ENCODE peak calls at places on chromosomes 13 and 19, in seven cellular contexts. H is heart left ventricle, V is PC-3, G is IMR-90, I is astrocyte of the spinal cord, C is AG04450, Z is fibroblast of mammary gland. S is an unnamed sample.

GRCh38 chr19:19528721-19529490 is at the start of gene YJEFN3:
- DNase-seq in V (no peak), I (peak; percentile 44), H (peak; percentile 63), Z (no peak), G (peak; percentile 19), C (no peak), S (no peak)

GRCh38 chr13:23899555-23899954 is 2.3 kb upstream of the C1QTNF9B start:
- DNase-seq in V (peak; percentile 70), G (peak; percentile 74), I (peak; percentile 48), C (peak; percentile 61), H (peak; percentile 38), Z (peak; percentile 66), S (no peak)

GRCh38 chr13:99237981-99238662 is 20.1 kb downstream of the GPR18 start:
- DNase-seq in I (no peak), G (no peak), Z (no peak), V (no peak), C (no peak), H (no peak), S (no peak)

GRCh38 chr13:113879506-113880360 is 15.9 kb upstream of the GAS6 start:
- DNase-seq in C (no peak), I (no peak), G (no peak), Z (no peak), V (no peak), H (no peak), S (no peak)

GRCh38 chr19:39413269-39413902 is 917 bp downstream of the PLEKHG2 start:
- DNase-seq in V (no peak), Z (peak; percentile 65), G (peak; percentile 60), I (peak; percentile 63), H (peak; percentile 87), C (no peak), S (peak; percentile 48)

GRCh38 chr13:38369058-38369457 is 19.4 kb downstream of the UFM1 start:
- DNase-seq in I (no peak), H (no peak), Z (no peak), V (no peak), G (no peak), C (no peak), S (no peak)

GRCh38 chr13:93140912-93141311 is 85.7 kb upstream of the GPC6 start:
- DNase-seq in H (no peak), I (no peak), C (no peak), G (no peak), V (no peak), Z (no peak), S (no peak)

GRCh38 chr13:24511019-24511823 is 1.4 kb downstream of the PARP4 start:
- DNase-seq in V (peak; percentile 92), G (peak; percentile 91), H (no peak), Z (peak; percentile 86), C (peak; percentile 60), I (peak; percentile 90), S (peak; percentile 27)

GRCh38 chr19:50242586-50242985 is 39.2 kb downstream of the MYH14 start:
- DNase-seq in I (no peak), G (no peak), V (no peak), Z (peak; percentile 56), H (no peak), C (no peak), S (no peak)

GRCh38 chr19:15300533-15301194 is 31.7 kb downstream of the BRD4 start:
- DNase-seq in G (peak; percentile 88), Z (peak; percentile 86), C (peak; percentile 71), H (no peak), I (peak; percentile 80), V (no peak), S (no peak)

GRCh38 chr19:9835507-9835949 is 410 bp downstream of the PIN1 start:
- DNase-seq in Z (no peak), G (no peak), H (no peak), C (no peak), I (no peak), V (no peak), S (no peak)

GRCh38 chr13:26011996-26012688 is 39.7 kb downstream of the SHISA2 start:
- DNase-seq in Z (no peak), G (no peak), C (no peak), I (no peak), H (no peak), V (no peak), S (no peak)

GRCh38 chr19:41699231-41699967 is 9.0 kb upstream of the CEACAM5 start:
- DNase-seq in H (no peak), C (no peak), I (no peak), V (no peak), G (no peak), Z (no peak), S (peak; percentile 7)

GRCh38 chr19:5955638-5955935 is 22.4 kb downstream of the RANBP3 start:
- DNase-seq in V (no peak), H (peak; percentile 12), G (peak; percentile 47), C (no peak), Z (peak; percentile 30), I (peak; percentile 63), S (no peak)

GRCh38 chr13:23504188-23504587 is 66.0 kb upstream of the TNFRSF19 start:
- DNase-seq in H (no peak), Z (peak; percentile 36), V (peak; percentile 85), I (no peak), C (no peak), G (peak; percentile 19), S (no peak)

GRCh38 chr13:106570354-106570822 is 2.5 kb upstream of the ARGLU1 start:
- DNase-seq in V (no peak), I (no peak), Z (peak; percentile 81), G (peak; percentile 61), C (no peak), H (peak; percentile 62), S (peak; percentile 30)

GRCh38 chr19:1205114-1206062 is at the start of gene STK11:
- DNase-seq in V (peak; percentile 93), Z (peak; percentile 93), G (peak; percentile 94), H (peak; percentile 100), I (peak; percentile 98), C (peak; percentile 90), S (peak; percentile 100)

GRCh38 chr13:95122063-95122462 is 179.2 kb downstream of the ABCC4 start:
- DNase-seq in Z (no peak), I (no peak), G (peak; percentile 11), C (no peak), V (peak; percentile 67), H (no peak), S (no peak)

GRCh38 chr13:113584870-113585671 is 518 bp downstream of the TFDP1 start:
- DNase-seq in V (peak; percentile 11), I (no peak), H (no peak), C (no peak), G (no peak), Z (peak; percentile 3), S (peak; percentile 40)

GRCh38 chr13:59276436-59276835 is 887.3 kb downstream of the DIAPH3 start:
- DNase-seq in G (peak; percentile 29), C (no peak), Z (no peak), H (no peak), V (no peak), I (no peak), S (no peak)

GRCh38 chr19:8609210-8610040 is 1.1 kb downstream of the ADAMTS10 start:
- DNase-seq in Z (peak; percentile 35), G (peak; percentile 60), I (peak; percentile 80), C (no peak), V (no peak), H (peak; percentile 79), S (no peak)

GRCh38 chr19:43534811-43535761 is 2.1 kb downstream of the ZNF575 start:
- DNase-seq in I (peak; percentile 56), V (peak; percentile 17), C (no peak), G (peak; percentile 61), Z (peak; percentile 60), H (peak; percentile 81), S (peak; percentile 26)

GRCh38 chr19:46607441-46607841 is 6.3 kb downstream of the CALM3 start:
- DNase-seq in H (no peak), Z (no peak), I (no peak), G (no peak), C (no peak), V (no peak), S (no peak)

GRCh38 chr13:42418184-42418583 is 146.2 kb downstream of the AKAP11 start:
- DNase-seq in G (no peak), H (no peak), Z (no peak), C (no peak), I (no peak), V (no peak), S (no peak)
- TF ChIP-seq CTCF in G (no peak), H (no peak), Z (no peak), C (no peak), I (no peak), V (no peak), S (no peak)

DNA sequence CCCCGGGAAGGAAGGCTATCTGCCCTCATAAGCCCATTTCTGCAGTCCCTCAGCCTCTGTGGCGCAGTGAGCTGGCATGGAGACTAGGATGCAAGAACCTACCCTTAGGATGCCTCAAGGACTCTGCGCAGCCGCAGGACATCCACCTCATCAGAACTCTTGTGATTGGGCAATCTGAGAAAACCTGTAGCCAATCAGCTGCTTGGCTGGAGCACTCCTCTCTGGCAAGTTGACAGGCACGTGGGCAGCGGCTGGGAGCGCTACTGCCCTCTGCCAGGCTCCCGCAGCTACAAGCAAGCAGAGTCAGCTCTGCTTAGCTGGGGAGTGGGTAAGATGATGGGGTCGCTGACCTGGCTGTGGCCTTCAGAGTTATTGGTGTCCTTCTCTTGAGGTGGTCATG is 1.5 kb upstream of the ECSIT start:
- DNase-seq in V (peak; percentile 84), H (peak; percentile 85), G (peak; percentile 78), I (peak; percentile 69), Z (peak; percentile 90), C (peak; percentile 41), S (no peak)
- TF ChIP-seq CTCF in V (peak; percentile 51), H (peak; percentile 44), G (peak; percentile 34), I (peak; percentile 31), Z (peak; percentile 31), C (peak; percentile 29), S (no peak)

DNA sequence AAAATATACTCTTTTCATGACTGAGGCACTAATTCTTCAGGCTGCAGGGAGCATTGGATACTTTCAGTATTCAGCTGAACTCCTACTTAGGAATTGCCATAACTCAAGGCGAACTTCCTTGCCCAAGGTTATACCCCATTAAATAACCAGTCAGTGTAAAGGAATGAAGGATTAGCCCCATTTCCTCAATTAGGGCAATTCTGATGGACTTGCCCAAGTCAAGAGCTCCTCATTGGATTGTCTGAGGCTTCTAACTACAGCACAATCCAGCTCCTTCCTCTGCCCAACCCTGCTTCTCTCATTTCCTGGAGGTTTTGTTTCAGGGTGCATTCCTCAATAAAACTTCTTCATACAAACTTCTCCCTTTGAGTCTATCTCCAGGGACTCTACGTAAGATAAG is 329.2 kb downstream of the LIG4 start:
- DNase-seq in G (no peak), C (no peak), H (no peak), Z (no peak), V (peak; percentile 31), I (no peak), S (no peak)
- TF ChIP-seq CTCF in G (no peak), C (no peak), H (no peak), Z (no peak), V (no peak), I (no peak), S (no peak)

DNA sequence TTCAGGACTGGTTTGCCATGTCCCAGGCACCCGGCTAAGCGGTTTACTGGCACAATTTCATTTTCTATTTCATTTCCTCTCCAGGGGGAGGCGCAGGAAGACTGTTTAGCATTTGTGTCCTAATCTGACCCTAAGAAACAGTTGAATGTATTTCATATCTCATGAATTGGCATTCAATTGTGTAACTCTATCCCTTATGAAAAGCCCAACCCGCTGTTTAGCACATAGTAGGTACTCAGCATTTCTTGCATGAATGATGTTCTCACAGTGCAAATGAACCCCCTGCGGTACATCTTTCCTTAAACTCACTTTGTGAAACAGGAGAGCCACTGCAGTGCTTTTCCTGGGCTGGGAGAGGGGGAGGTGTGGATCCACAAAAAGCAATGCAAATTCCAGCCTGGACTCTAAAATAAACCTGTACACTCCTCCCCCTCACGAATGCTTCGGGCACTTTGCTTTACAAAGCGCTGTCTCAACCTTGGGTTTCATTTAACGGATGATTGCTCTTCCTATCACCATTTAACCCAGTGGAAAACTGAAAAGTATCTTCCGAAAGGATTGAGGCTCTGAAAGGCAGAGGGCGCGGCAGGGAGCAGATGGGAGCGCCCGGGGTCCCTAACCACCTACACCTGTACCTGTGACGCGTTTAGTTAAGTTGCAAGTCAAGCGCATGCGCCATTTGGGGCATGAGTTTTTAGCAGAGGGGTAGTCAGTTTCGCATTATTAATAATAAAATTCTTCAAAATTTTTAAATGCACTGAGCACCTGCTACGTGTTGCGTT is 1.2 kb upstream of the EEF2 start:
- DNase-seq in G (peak; percentile 73), H (peak; percentile 56), C (no peak), I (peak; percentile 77), V (peak; percentile 74), Z (peak; percentile 81), S (no peak)
- TF ChIP-seq CTCF in G (peak; percentile 70), H (peak; percentile 75), C (peak; percentile 64), I (peak; percentile 56), V (peak; percentile 62), Z (peak; percentile 60), S (no peak)

S was measured in activated B cell treated with CpG ODN at 0.5 μM for 24 hours.